ENCODE peak calls at places on chromosomes 12 and 14, in four cellular contexts. V is pancreas, U is mammary epithelial cell, E is heart left ventricle. Y is an unnamed sample.

GRCh38 chr14:72573725-72574426 is 320.0 kb downstream of the DPF3 start:
- DNase-seq in E (no peak), U (no peak), V (peak), Y (no peak)

GRCh38 chr12:89353188-89353822 is 1.0 kb upstream of the DUSP6 start:
- DNase-seq in V (peak), E (peak), U (no peak), Y (peak)

GRCh38 chr14:95432152-95433093 is 84.0 kb downstream of the SYNE3 start:
- DNase-seq in V (peak), E (peak), U (peak), Y (no peak)

GRCh38 chr14:73863209-73863608 is 11.6 kb downstream of the PTGR2 start:
- DNase-seq in U (no peak), E (no peak), V (no peak), Y (no peak)

GRCh38 chr14:92546347-92547053 is 32.9 kb downstream of the RIN3 start:
- DNase-seq in U (no peak), V (no peak), E (no peak), Y (no peak)

GRCh38 chr14:85087201-85087600 is 442.7 kb upstream of the FLRT2 start:
- DNase-seq in V (no peak), E (no peak), U (peak), Y (no peak)

GRCh38 chr12:132026796-132027500 is 77.2 kb downstream of the EP400 start:
- DNase-seq in E (no peak), V (no peak), U (no peak), Y (no peak)

GRCh38 chr14:71600309-71600708 is 331.9 kb upstream of the RGS6 start:
- DNase-seq in U (no peak), E (no peak), V (no peak), Y (no peak)

GRCh38 chr12:18990866-18991265 is 138.7 kb upstream of the PLEKHA5 start:
- DNase-seq in U (no peak), E (no peak), V (no peak), Y (no peak)

GRCh38 chr14:65228436-65228835 is 126.1 kb upstream of the MAX start:
- DNase-seq in E (no peak), U (no peak), V (no peak), Y (no peak)

GRCh38 chr14:74241611-74242005 is 2.4 kb downstream of the VSX2 start:
- DNase-seq in U (no peak), E (no peak), V (no peak), Y (no peak)

GRCh38 chr14:65160091-65160490 is 57.8 kb upstream of the MAX start:
- DNase-seq in U (no peak), V (no peak), E (no peak), Y (no peak)

GRCh38 chr14:67167420-67168109 is 21.7 kb upstream of the GARIN2 start:
- DNase-seq in U (no peak), E (no peak), V (no peak), Y (no peak)

GRCh38 chr14:65200454-65200853 is 98.1 kb upstream of the MAX start:
- DNase-seq in V (no peak), E (no peak), U (no peak), Y (no peak)

GRCh38 chr12:72075401-72075800 is 136.8 kb downstream of the TPH2 start:
- DNase-seq in V (no peak), E (no peak), U (no peak), Y (no peak)

GRCh38 chr12:99946131-99946530 is 38.6 kb downstream of the ANKS1B start:
- DNase-seq in U (no peak), V (no peak), E (no peak), Y (no peak)

GRCh38 chr14:33946679-33947078 is 4.2 kb downstream of the EGLN3 start:
- DNase-seq in V (no peak), E (no peak), U (no peak), Y (no peak)

GRCh38 chr12:119988440-119988787 is 622 bp upstream of the BICDL1 start:
- DNase-seq in V (no peak), E (no peak), U (no peak), Y (no peak)

GRCh38 chr12:57452937-57453509 is 2.1 kb upstream of the INHBE start:
- DNase-seq in V (peak), E (peak), U (peak), Y (no peak)

GRCh38 chr12:69679119-69679518 is 20.0 kb downstream of the BEST3 start:
- DNase-seq in V (no peak), E (no peak), U (no peak), Y (no peak)

GRCh38 chr14:84807673-84808072 is 722.3 kb upstream of the FLRT2 start:
- DNase-seq in E (no peak), V (no peak), U (no peak), Y (no peak)

GRCh38 chr12:53975019-53975815 is 463 bp upstream of the HOTAIR start:
- DNase-seq in U (no peak), E (no peak), V (no peak), Y (no peak)

GRCh38 chr14:100981808-100982207 is 78.3 kb upstream of the RTL1 start:
- DNase-seq in E (no peak), U (peak), V (no peak), Y (no peak)

GRCh38 chr14:32426596-32427408 is 97.7 kb downstream of the AKAP6 start:
- DNase-seq in U (no peak), V (no peak), E (no peak), Y (no peak)

DNA sequence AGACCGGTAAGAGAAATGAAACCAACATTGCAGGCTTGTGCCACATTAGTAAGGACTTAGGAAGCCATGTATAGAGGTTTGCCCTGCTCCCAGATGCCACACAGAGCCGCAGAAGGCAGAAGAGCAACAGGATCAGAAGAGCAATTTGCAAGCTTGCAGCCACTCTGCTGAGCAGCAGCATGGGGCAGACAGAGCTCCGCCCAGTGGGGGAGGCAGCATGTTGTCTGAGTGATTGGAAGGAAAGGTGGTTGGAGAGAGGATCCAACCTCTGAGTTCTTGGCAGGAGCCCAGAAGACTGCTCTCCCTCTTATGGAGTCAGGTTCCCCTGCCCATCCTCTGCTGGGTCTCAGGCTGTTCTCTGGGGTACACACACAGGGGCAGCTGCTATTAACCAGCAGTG is 2.3 kb upstream of the KRT6A start:
- DNase-seq in E (no peak), V (no peak), U (peak), Y (no peak)
- H3K27ac ChIP-seq in E (no peak), V (no peak), U (peak), Y (no peak)

GRCh38 chr14:24996930-24997329 is 53.0 kb downstream of the STXBP6 start:
- DNase-seq in V (no peak), U (no peak), E (no peak), Y (no peak)

GRCh38 chr14:24997335-24997734 is 52.6 kb downstream of the STXBP6 start:
- DNase-seq in E (no peak), V (no peak), U (no peak), Y (no peak)

GRCh38 chr14:24995016-24995415 is 54.9 kb downstream of the STXBP6 start:
- DNase-seq in V (no peak), E (no peak), U (no peak), Y (no peak)

GRCh38 chr14:25001096-25001982 is 48.6 kb downstream of the STXBP6 start:
- DNase-seq in V (no peak), U (no peak), E (no peak), Y (no peak)

GRCh38 chr14:24999157-24999556 is 50.8 kb downstream of the STXBP6 start:
- DNase-seq in V (no peak), E (no peak), U (no peak), Y (no peak)
- TF ChIP-seq CTCF in V (no peak), E (no peak), U (no peak), Y (no peak)

DNA sequence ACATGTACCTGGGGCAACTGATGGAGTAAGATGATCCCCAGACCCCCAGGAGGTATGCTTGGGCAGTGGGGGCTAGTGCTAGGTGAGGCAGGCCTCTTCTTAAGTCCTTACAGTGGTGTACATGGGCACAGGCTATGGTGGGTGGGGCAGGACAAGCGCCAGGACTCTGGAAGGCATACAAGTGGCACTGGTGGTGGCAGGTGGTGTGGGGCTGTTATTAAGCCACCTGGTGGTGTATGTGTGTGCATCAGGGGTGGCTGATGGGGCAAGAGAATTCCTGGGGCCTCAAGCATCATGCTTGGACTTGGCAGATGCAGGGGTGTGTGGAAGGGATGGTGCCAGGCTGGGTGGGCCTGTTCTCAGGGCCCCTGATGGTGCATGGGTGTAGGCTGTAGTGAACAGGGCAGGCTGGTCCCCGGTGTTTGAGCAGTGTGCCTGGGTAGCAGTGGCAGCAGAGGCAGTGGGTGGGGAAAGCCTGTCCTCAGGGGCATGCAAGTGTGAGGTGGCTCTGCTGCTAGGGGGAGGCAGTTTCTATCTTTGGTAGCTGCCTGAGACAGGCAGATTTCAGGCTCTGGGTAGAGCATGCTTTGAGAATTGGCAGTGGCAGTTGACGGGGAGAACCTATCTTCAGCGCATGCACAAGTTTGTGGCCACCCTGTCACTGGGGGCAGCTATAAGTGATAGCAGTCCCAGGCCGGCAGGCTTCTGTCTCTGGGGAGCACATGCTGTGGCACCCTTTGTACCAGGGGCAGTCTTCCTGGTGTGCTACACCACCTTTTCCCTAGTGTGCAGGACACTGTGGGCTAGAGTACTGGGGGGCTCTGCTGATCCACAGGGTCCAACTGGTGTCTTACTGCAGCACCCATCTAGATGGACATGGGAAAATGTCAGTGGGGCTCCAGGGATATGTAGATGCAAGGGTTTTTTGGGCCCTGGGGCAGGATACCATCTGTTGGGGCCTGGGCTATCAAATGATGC is 52.6 kb upstream of the ABCD2 start:
- DNase-seq in U (no peak), E (no peak), V (no peak), Y (no peak)
- H3K27ac ChIP-seq in U (no peak), E (no peak), V (no peak), Y (no peak)

DNA sequence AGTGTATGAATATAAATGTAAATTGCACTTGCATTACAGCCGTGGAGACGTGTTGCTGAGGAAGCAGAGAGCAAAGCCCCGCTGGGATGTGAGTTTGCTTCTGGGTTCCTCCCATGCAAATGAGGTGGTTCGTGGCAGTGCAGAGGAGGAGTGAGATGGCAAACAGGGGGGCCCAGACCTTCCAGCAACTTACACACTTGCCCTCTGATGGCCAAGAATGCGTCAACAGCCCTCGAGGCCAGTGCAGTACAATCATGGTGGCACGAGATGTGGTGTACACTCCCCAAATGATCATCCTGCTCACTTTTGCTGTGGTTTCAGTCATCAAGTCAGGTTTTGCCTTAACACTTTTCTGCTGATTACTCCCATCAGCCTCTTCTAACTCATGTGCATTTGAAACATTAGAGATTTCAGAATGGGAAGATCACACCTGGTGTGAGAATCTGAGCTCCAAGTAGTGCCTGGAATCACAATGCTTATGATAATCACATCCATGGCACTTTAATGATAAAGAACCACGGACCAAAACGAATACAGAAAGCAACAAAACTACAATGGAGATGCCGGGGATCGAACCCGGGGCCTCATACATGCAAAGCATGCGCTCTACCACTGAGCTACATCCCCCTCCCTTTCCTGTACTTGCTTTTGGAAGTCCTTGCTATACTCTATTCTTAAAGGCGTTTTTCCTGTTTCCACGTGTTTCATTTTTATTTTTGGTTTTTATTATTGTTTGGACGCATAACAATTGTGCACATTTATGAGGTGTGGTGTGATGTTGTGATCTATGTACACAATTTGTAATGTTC is 7.0 kb upstream of the UBC start:
- DNase-seq in V (peak), U (peak), E (peak), Y (peak)
- TF ChIP-seq CTCF in V (no peak), U (no peak), E (no peak), Y (no peak)

GRCh38 chr12:116492703-116493324 is 66.4 kb upstream of the MAP1LC3B2 start:
- DNase-seq in V (no peak), U (peak), E (no peak), Y (no peak)
- H3K27ac ChIP-seq in V (no peak), U (peak), E (no peak), Y (no peak)

DNA sequence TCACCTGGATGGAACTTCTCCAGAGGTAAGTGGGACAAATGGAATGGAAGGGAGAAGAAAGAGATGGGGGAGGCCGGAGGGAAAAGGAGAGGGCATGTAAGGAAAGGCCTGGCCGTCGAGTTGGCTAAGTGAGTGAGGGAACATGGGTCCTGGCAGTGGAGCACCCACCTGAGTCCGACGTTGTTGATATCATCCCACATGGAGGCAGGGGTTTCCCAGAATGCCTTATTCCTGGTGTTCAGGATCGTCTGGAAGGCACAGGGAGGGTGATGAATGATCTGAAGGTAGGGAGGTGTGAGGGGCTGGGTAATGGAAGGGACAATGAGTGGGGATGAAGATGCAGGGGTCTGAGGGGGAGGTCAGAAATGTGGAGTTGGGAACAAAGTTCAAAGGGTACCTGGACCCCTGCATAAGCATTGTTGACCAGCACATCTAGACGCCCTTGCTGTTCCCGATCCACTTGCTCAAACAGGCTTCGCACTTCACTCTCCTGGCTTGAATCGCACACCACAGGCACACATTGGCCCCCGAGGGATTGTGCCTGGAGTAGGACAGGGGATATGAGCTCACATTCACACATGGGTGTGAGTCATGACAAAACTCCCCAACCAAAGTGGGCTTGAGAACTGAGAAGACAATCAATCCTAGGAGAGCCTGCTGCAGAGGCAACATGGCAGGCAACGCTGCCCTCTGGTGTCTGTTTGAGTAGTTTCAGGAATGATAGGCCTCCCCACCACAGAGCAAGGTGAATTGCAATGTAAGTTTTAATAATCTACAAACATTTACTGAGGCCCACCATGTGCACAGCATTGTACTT is 3.0 kb downstream of the DHRS1 start:
- DNase-seq in E (peak), U (peak), V (no peak), Y (peak)
- TF ChIP-seq CTCF in E (peak), U (peak), V (peak), Y (peak)

GRCh38 chr12:3200779-3201738 is 123.9 kb downstream of the TSPAN9 start:
- DNase-seq in E (no peak), V (no peak), U (no peak), Y (no peak)
- H3K27ac ChIP-seq in E (peak), V (no peak), U (no peak), Y (no peak)

GRCh38 chr12:6236641-6236940 is 36.4 kb downstream of the CD9 start:
- DNase-seq in E (no peak), U (no peak), V (no peak), Y (no peak)
- TF ChIP-seq CTCF in E (no peak), U (no peak), V (no peak), Y (no peak)